ENCODE peak calls at places on chromosomes 5 and 9, in four cellular contexts. One of them, this sample, is unnamed. For H3K4me1, the result is how much of the 10 kb centered on the place peaks cover.

GRCh38 chr5:66174338-66174737 is 30.2 kb downstream of the SREK1 start:
- DNase-seq in HCT116: no peak
- DNase-seq in fibroblast of lung: peak
- DNase-seq in GM23248: peak
- DNase-seq in this sample: no peak

GRCh38 chr9:127976498-127976897 is 4.3 kb downstream of the EEIG1 start:
- DNase-seq in GM23248: no peak
- DNase-seq in fibroblast of lung: no peak
- DNase-seq in HCT116: no peak
- DNase-seq in this sample: peak

GRCh38 chr5:58294598-58295298 is 165.1 kb downstream of the PLK2 start:
- DNase-seq in HCT116: no peak
- DNase-seq in GM23248: peak
- DNase-seq in fibroblast of lung: peak
- DNase-seq in this sample: no peak

GRCh38 chr5:123455640-123456039 is 32.4 kb upstream of the CEP120 start:
- DNase-seq in GM23248: no peak
- DNase-seq in fibroblast of lung: no peak
- DNase-seq in HCT116: no peak
- DNase-seq in this sample: no peak

GRCh38 chr9:72858089-72858912 is 94.6 kb downstream of the ALDH1A1 start:
- DNase-seq in HCT116: no peak
- DNase-seq in fibroblast of lung: peak
- DNase-seq in GM23248: peak
- DNase-seq in this sample: no peak

GRCh38 chr9:101915479-101915878 is 177.0 kb upstream of the GRIN3A start:
- DNase-seq in GM23248: no peak
- DNase-seq in HCT116: no peak
- DNase-seq in fibroblast of lung: no peak
- DNase-seq in this sample: no peak

GRCh38 chr5:57891443-57891842 is 408.8 kb upstream of the ACTBL2 start:
- DNase-seq in HCT116: no peak
- DNase-seq in fibroblast of lung: no peak
- DNase-seq in GM23248: no peak
- DNase-seq in this sample: no peak

GRCh38 chr5:138724470-138725146 is 28.6 kb upstream of the CTNNA1 start:
- DNase-seq in HCT116: no peak
- DNase-seq in fibroblast of lung: no peak
- DNase-seq in GM23248: peak
- DNase-seq in this sample: no peak

GRCh38 chr9:113537227-113537810 is 73.8 kb downstream of the RGS3 start:
- DNase-seq in GM23248: no peak
- DNase-seq in HCT116: no peak
- DNase-seq in fibroblast of lung: no peak
- DNase-seq in this sample: no peak

GRCh38 chr9:14529629-14530028 is 163.6 kb downstream of the ZDHHC21 start:
- DNase-seq in GM23248: no peak
- DNase-seq in fibroblast of lung: no peak
- DNase-seq in HCT116: no peak
- DNase-seq in this sample: no peak

GRCh38 chr9:137423810-137424291 is 658 bp downstream of the NOXA1 start:
- DNase-seq in GM23248: no peak
- DNase-seq in fibroblast of lung: no peak
- DNase-seq in HCT116: no peak
- DNase-seq in this sample: peak

GRCh38 chr5:76927961-76928360 is 24.9 kb upstream of the CRHBP start:
- DNase-seq in fibroblast of lung: no peak
- DNase-seq in HCT116: no peak
- DNase-seq in GM23248: no peak
- DNase-seq in this sample: no peak

GRCh38 chr5:665956-666711 is 27.0 kb downstream of the TPPP start:
- DNase-seq in HCT116: no peak
- DNase-seq in fibroblast of lung: no peak
- DNase-seq in GM23248: no peak
- DNase-seq in this sample: no peak

GRCh38 chr5:179374506-179375235 is 29.4 kb upstream of the ADAMTS2 start:
- DNase-seq in HCT116: no peak
- DNase-seq in fibroblast of lung: no peak
- DNase-seq in GM23248: no peak
- DNase-seq in this sample: no peak

GRCh38 chr5:135425641-135426040 is 21.5 kb downstream of the DCANP1 start:
- DNase-seq in GM23248: no peak
- DNase-seq in fibroblast of lung: no peak
- DNase-seq in HCT116: no peak
- DNase-seq in this sample: no peak
- H3K4me1 ChIP-seq in GM23248: under half
- H3K4me1 ChIP-seq in fibroblast of lung: under half
- H3K4me1 ChIP-seq in HCT116: under half
- H3K4me1 ChIP-seq in this sample: under half

DNA sequence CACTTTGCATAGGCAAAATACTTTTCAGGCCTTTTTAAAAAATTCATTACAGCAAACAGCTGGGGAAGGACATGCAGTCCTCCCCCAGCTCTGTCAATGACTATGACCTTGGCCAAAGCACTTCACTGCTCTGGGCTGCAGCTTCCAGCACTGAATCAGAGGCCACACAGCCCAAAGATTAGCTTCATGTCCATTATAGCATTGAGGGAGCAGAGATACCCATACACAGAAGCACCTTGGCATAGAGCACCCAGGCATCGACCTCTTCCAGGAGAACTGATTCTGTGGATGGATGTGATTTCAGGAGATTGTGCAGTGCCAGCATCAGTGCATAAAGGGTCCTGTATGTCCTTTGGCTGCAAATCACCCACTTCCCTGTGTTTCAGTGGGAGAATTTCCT is 241.9 kb downstream of the MARCHF11 start:
- DNase-seq in fibroblast of lung: no peak
- DNase-seq in GM23248: no peak
- DNase-seq in HCT116: no peak
- DNase-seq in this sample: no peak
- H3K9ac ChIP-seq in fibroblast of lung: no peak
- H3K9ac ChIP-seq in GM23248: no peak
- H3K9ac ChIP-seq in HCT116: no peak
- H3K9ac ChIP-seq in this sample: no peak

GRCh38 chr9:107294756-107295155 is 11.7 kb downstream of the RAD23B start:
- DNase-seq in HCT116: no peak
- DNase-seq in fibroblast of lung: no peak
- DNase-seq in GM23248: no peak
- DNase-seq in this sample: no peak
- H3K27ac ChIP-seq in HCT116: no peak
- H3K27ac ChIP-seq in fibroblast of lung: no peak
- H3K27ac ChIP-seq in GM23248: no peak
- H3K27ac ChIP-seq in this sample: no peak

GRCh38 chr5:133049726-133050048 is 2.1 kb upstream of the HSPA4 start:
- DNase-seq in HCT116: no peak
- DNase-seq in fibroblast of lung: no peak
- DNase-seq in GM23248: no peak
- DNase-seq in this sample: no peak
- H3K4me1 ChIP-seq in HCT116: under half
- H3K4me1 ChIP-seq in fibroblast of lung: under half
- H3K4me1 ChIP-seq in GM23248: under half
- H3K4me1 ChIP-seq in this sample: under half

DNA sequence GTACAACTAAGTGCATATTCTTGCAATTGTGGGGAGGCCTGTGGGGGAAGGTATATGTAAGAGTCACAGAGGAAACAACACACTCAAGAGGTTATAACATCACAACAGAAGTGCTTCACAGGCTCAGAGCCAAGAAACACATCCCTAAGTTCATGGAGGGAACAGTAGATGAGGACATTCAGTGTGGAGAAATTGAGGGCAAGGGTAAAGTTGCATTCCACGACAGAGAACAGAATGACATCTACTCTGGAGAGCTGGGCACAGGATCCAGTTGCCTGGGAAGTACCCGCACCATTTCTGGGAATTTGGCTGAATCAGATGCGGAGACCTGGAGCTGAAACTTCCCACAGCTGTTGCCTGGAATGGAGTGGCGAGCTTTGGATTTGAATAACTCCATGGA is 197.2 kb downstream of the NXNL2 start:
- DNase-seq in HCT116: no peak
- DNase-seq in fibroblast of lung: peak
- DNase-seq in GM23248: peak
- DNase-seq in this sample: no peak
- H3K9ac ChIP-seq in HCT116: no peak
- H3K9ac ChIP-seq in fibroblast of lung: no peak
- H3K9ac ChIP-seq in GM23248: no peak
- H3K9ac ChIP-seq in this sample: no peak

GRCh38 chr9:126975327-126976059 is 60.9 kb downstream of the RALGPS1 start:
- DNase-seq in GM23248: no peak
- DNase-seq in fibroblast of lung: no peak
- DNase-seq in HCT116: no peak
- DNase-seq in this sample: no peak
- H3K27ac ChIP-seq in GM23248: no peak
- H3K27ac ChIP-seq in fibroblast of lung: no peak
- H3K27ac ChIP-seq in HCT116: no peak
- H3K27ac ChIP-seq in this sample: no peak